ENCODE peak calls at places on chromosomes 13 and 19, in five cellular contexts. One of them, this sample, is unnamed.

GRCh38 chr13:105346141-105346766 is 1189.2 kb downstream of the EFNB2 start:
- DNase-seq in stomach: no peak
- DNase-seq in mucosa of descending colon: no peak
- DNase-seq in cardiac muscle cell: no peak
- DNase-seq in psoas muscle: no peak
- DNase-seq in this sample: peak; percentile 70

GRCh38 chr19:42872608-42873007 is 6.9 kb downstream of the PSG1 start:
- DNase-seq in stomach: no peak
- DNase-seq in psoas muscle: no peak
- DNase-seq in mucosa of descending colon: no peak
- DNase-seq in cardiac muscle cell: no peak
- DNase-seq in this sample: no peak

GRCh38 chr19:8697671-8698432 is 743 bp downstream of the ACTL9 start:
- DNase-seq in psoas muscle: no peak
- DNase-seq in mucosa of descending colon: no peak
- DNase-seq in stomach: no peak
- DNase-seq in cardiac muscle cell: no peak
- DNase-seq in this sample: no peak

GRCh38 chr13:66154981-66155380 is 1075.2 kb downstream of the PCDH9 start:
- DNase-seq in cardiac muscle cell: no peak
- DNase-seq in psoas muscle: no peak
- DNase-seq in mucosa of descending colon: no peak
- DNase-seq in stomach: no peak
- DNase-seq in this sample: peak; percentile 5

GRCh38 chr13:110137677-110138008 is 169.3 kb downstream of the COL4A1 start:
- DNase-seq in psoas muscle: peak; percentile 47
- DNase-seq in mucosa of descending colon: peak; percentile 45
- DNase-seq in stomach: no peak
- DNase-seq in cardiac muscle cell: peak; percentile 52
- DNase-seq in this sample: no peak

GRCh38 chr19:33910922-33911321 is 114.3 kb downstream of the KCTD15 start:
- DNase-seq in cardiac muscle cell: no peak
- DNase-seq in stomach: no peak
- DNase-seq in psoas muscle: no peak
- DNase-seq in mucosa of descending colon: no peak
- DNase-seq in this sample: no peak

GRCh38 chr19:17248011-17248776 is 2.5 kb upstream of the NR2F6 start:
- DNase-seq in stomach: peak; percentile 60
- DNase-seq in cardiac muscle cell: no peak
- DNase-seq in mucosa of descending colon: peak; percentile 75
- DNase-seq in psoas muscle: no peak
- DNase-seq in this sample: no peak

GRCh38 chr19:35816262-35816661 is 3.6 kb upstream of the PRODH2 start:
- DNase-seq in stomach: no peak
- DNase-seq in psoas muscle: no peak
- DNase-seq in cardiac muscle cell: no peak
- DNase-seq in mucosa of descending colon: no peak
- DNase-seq in this sample: no peak

GRCh38 chr13:50584856-50585580 is 258.5 kb downstream of the DLEU7 start:
- DNase-seq in stomach: no peak
- DNase-seq in mucosa of descending colon: no peak
- DNase-seq in psoas muscle: no peak
- DNase-seq in cardiac muscle cell: no peak
- DNase-seq in this sample: no peak

GRCh38 chr13:25469179-25469545 is 97.4 kb downstream of the ATP8A2 start:
- DNase-seq in mucosa of descending colon: no peak
- DNase-seq in cardiac muscle cell: no peak
- DNase-seq in psoas muscle: no peak
- DNase-seq in stomach: no peak
- DNase-seq in this sample: no peak

GRCh38 chr19:55717251-55717650 is 21.0 kb downstream of the NLRP9 start:
- DNase-seq in psoas muscle: no peak
- DNase-seq in stomach: no peak
- DNase-seq in cardiac muscle cell: no peak
- DNase-seq in mucosa of descending colon: no peak
- DNase-seq in this sample: no peak

GRCh38 chr19:6068711-6069110 is 41.6 kb downstream of the RFX2 start:
- DNase-seq in mucosa of descending colon: no peak
- DNase-seq in psoas muscle: no peak
- DNase-seq in cardiac muscle cell: no peak
- DNase-seq in stomach: no peak
- DNase-seq in this sample: no peak

GRCh38 chr13:28273919-28274318 is 135.6 kb downstream of the PAN3 start:
- DNase-seq in psoas muscle: no peak
- DNase-seq in mucosa of descending colon: no peak
- DNase-seq in stomach: no peak
- DNase-seq in cardiac muscle cell: no peak
- DNase-seq in this sample: no peak

GRCh38 chr19:33240181-33240771 is 14.6 kb upstream of the SLC7A10 start:
- DNase-seq in psoas muscle: no peak
- DNase-seq in cardiac muscle cell: no peak
- DNase-seq in mucosa of descending colon: no peak
- DNase-seq in stomach: no peak
- DNase-seq in this sample: no peak

GRCh38 chr19:6590458-6591319 is at the start of gene CD70:
- DNase-seq in stomach: no peak
- DNase-seq in psoas muscle: peak; percentile 29
- DNase-seq in mucosa of descending colon: peak; percentile 40
- DNase-seq in cardiac muscle cell: peak; percentile 42
- DNase-seq in this sample: no peak

GRCh38 chr19:56567274-56568120 is at the start of gene ZNF470:
- DNase-seq in stomach: peak; percentile 96
- DNase-seq in psoas muscle: peak; percentile 97
- DNase-seq in cardiac muscle cell: peak; percentile 95
- DNase-seq in mucosa of descending colon: peak; percentile 96
- DNase-seq in this sample: peak; percentile 91

GRCh38 chr19:51036519-51036918 is 1.7 kb upstream of the KLK12 start:
- DNase-seq in mucosa of descending colon: no peak
- DNase-seq in psoas muscle: no peak
- DNase-seq in cardiac muscle cell: peak; percentile 15
- DNase-seq in stomach: no peak
- DNase-seq in this sample: no peak

GRCh38 chr19:3458595-3459284 is 21.6 kb downstream of the SMIM24 start:
- DNase-seq in stomach: no peak
- DNase-seq in mucosa of descending colon: no peak
- DNase-seq in psoas muscle: no peak
- DNase-seq in cardiac muscle cell: peak; percentile 54
- DNase-seq in this sample: peak; percentile 71

GRCh38 chr13:48475230-48475629 is 57.6 kb downstream of the RCBTB2 start:
- DNase-seq in stomach: no peak
- DNase-seq in cardiac muscle cell: no peak
- DNase-seq in psoas muscle: no peak
- DNase-seq in mucosa of descending colon: no peak
- DNase-seq in this sample: no peak

GRCh38 chr19:57830071-57830602 is at the start of gene ZNF587B:
- DNase-seq in stomach: peak; percentile 51
- DNase-seq in psoas muscle: peak; percentile 60
- DNase-seq in mucosa of descending colon: peak; percentile 78
- DNase-seq in cardiac muscle cell: peak; percentile 93
- DNase-seq in this sample: peak; percentile 84

GRCh38 chr19:18856385-18857126 is 24.8 kb downstream of the UPF1 start:
- DNase-seq in mucosa of descending colon: no peak
- DNase-seq in cardiac muscle cell: no peak
- DNase-seq in psoas muscle: peak; percentile 11
- DNase-seq in stomach: no peak
- DNase-seq in this sample: peak; percentile 52

GRCh38 chr19:3491396-3492119 is 8.3 kb upstream of the SMIM44 start:
- DNase-seq in psoas muscle: no peak
- DNase-seq in cardiac muscle cell: no peak
- DNase-seq in stomach: no peak
- DNase-seq in mucosa of descending colon: no peak
- DNase-seq in this sample: no peak

GRCh38 chr13:51601601-51602348 is 17.5 kb downstream of the WDFY2 start:
- DNase-seq in psoas muscle: no peak
- DNase-seq in stomach: no peak
- DNase-seq in mucosa of descending colon: no peak
- DNase-seq in cardiac muscle cell: no peak
- DNase-seq in this sample: no peak

GRCh38 chr13:69363360-69363759 is 744.3 kb upstream of the ATXN8OS start:
- DNase-seq in psoas muscle: no peak
- DNase-seq in mucosa of descending colon: no peak
- DNase-seq in stomach: no peak
- DNase-seq in cardiac muscle cell: no peak
- DNase-seq in this sample: no peak

GRCh38 chr13:48888613-48889012 is 87.1 kb upstream of the FNDC3A start:
- DNase-seq in mucosa of descending colon: no peak
- DNase-seq in cardiac muscle cell: no peak
- DNase-seq in stomach: no peak
- DNase-seq in psoas muscle: no peak
- DNase-seq in this sample: no peak

GRCh38 chr13:35923347-35923746 is 207.8 kb downstream of the DCLK1 start:
- DNase-seq in psoas muscle: no peak
- DNase-seq in stomach: no peak
- DNase-seq in mucosa of descending colon: no peak
- DNase-seq in cardiac muscle cell: no peak
- DNase-seq in this sample: peak; percentile 17

GRCh38 chr19:35329323-35329722 is 336 bp downstream of the CD22 start:
- DNase-seq in psoas muscle: no peak
- DNase-seq in cardiac muscle cell: no peak
- DNase-seq in stomach: no peak
- DNase-seq in mucosa of descending colon: no peak
- DNase-seq in this sample: no peak

GRCh38 chr19:34502582-34503545 is 21.3 kb downstream of the WTIP start:
- DNase-seq in stomach: peak; percentile 22
- DNase-seq in cardiac muscle cell: no peak
- DNase-seq in psoas muscle: no peak
- DNase-seq in mucosa of descending colon: no peak
- DNase-seq in this sample: no peak

GRCh38 chr19:51259348-51260245 is 8.7 kb downstream of the SIGLECL1 start:
- DNase-seq in stomach: no peak
- DNase-seq in cardiac muscle cell: peak; percentile 27
- DNase-seq in mucosa of descending colon: no peak
- DNase-seq in psoas muscle: no peak
- DNase-seq in this sample: no peak

GRCh38 chr13:93420206-93420605 is 193.6 kb downstream of the GPC6 start:
- DNase-seq in mucosa of descending colon: no peak
- DNase-seq in cardiac muscle cell: no peak
- DNase-seq in psoas muscle: no peak
- DNase-seq in stomach: no peak
- DNase-seq in this sample: no peak

GRCh38 chr19:44808463-44809371 is at the start of gene BCAM:
- DNase-seq in stomach: peak; percentile 82
- DNase-seq in cardiac muscle cell: peak; percentile 93
- DNase-seq in mucosa of descending colon: peak; percentile 75
- DNase-seq in psoas muscle: peak; percentile 84
- DNase-seq in this sample: peak; percentile 64

GRCh38 chr19:2602391-2603181 is 99.9 kb downstream of the GNG7 start:
- DNase-seq in psoas muscle: peak; percentile 85
- DNase-seq in cardiac muscle cell: peak; percentile 69
- DNase-seq in stomach: peak; percentile 77
- DNase-seq in mucosa of descending colon: peak; percentile 74
- DNase-seq in this sample: peak; percentile 97

GRCh38 chr19:32779082-32779481 is 59.5 kb downstream of the TDRD12 start:
- DNase-seq in stomach: no peak
- DNase-seq in cardiac muscle cell: no peak
- DNase-seq in mucosa of descending colon: no peak
- DNase-seq in psoas muscle: no peak
- DNase-seq in this sample: no peak

GRCh38 chr19:51777570-51778460 is 16.8 kb downstream of the FPR2 start:
- DNase-seq in cardiac muscle cell: peak; percentile 87
- DNase-seq in psoas muscle: peak; percentile 44
- DNase-seq in stomach: peak; percentile 45
- DNase-seq in mucosa of descending colon: no peak
- DNase-seq in this sample: peak; percentile 81

GRCh38 chr19:46717716-46718143 is 816 bp upstream of the PRKD2 start:
- DNase-seq in mucosa of descending colon: no peak
- DNase-seq in cardiac muscle cell: no peak
- DNase-seq in stomach: no peak
- DNase-seq in psoas muscle: no peak
- DNase-seq in this sample: no peak
- H3K4me1 ChIP-seq in mucosa of descending colon: peaks cover 30% of the 10 kb centered on the region
- H3K4me1 ChIP-seq in cardiac muscle cell: peaks cover 12% of the 10 kb centered on the region
- H3K4me1 ChIP-seq in stomach: peaks cover 43% of the 10 kb centered on the region
- H3K4me1 ChIP-seq in psoas muscle: peaks cover 18% of the 10 kb centered on the region
- H3K4me1 ChIP-seq in this sample: peaks cover 2% of the 10 kb centered on the region

GRCh38 chr19:15455996-15456395 is 6.2 kb upstream of the WIZ start:
- DNase-seq in psoas muscle: no peak
- DNase-seq in mucosa of descending colon: no peak
- DNase-seq in stomach: no peak
- DNase-seq in cardiac muscle cell: no peak
- DNase-seq in this sample: no peak

GRCh38 chr19:15454371-15454800 is 4.6 kb upstream of the WIZ start:
- DNase-seq in cardiac muscle cell: no peak
- DNase-seq in psoas muscle: no peak
- DNase-seq in mucosa of descending colon: no peak
- DNase-seq in stomach: peak; percentile 51
- DNase-seq in this sample: no peak

GRCh38 chr19:15456871-15457700 is 7.3 kb downstream of the RASAL3 start:
- DNase-seq in stomach: no peak
- DNase-seq in cardiac muscle cell: peak; percentile 14
- DNase-seq in psoas muscle: no peak
- DNase-seq in mucosa of descending colon: peak; percentile 72
- DNase-seq in this sample: no peak

GRCh38 chr19:15457701-15458484 is 6.5 kb downstream of the RASAL3 start:
- DNase-seq in psoas muscle: no peak
- DNase-seq in cardiac muscle cell: no peak
- DNase-seq in stomach: no peak
- DNase-seq in mucosa of descending colon: no peak
- DNase-seq in this sample: no peak

GRCh38 chr19:15456441-15456840 is 6.7 kb upstream of the WIZ start:
- DNase-seq in cardiac muscle cell: no peak
- DNase-seq in psoas muscle: no peak
- DNase-seq in mucosa of descending colon: no peak
- DNase-seq in stomach: no peak
- DNase-seq in this sample: no peak
- H3K4me3 ChIP-seq in cardiac muscle cell: no peak overlapping the region
- H3K4me3 ChIP-seq in psoas muscle: no peak overlapping the region
- H3K4me3 ChIP-seq in mucosa of descending colon: no peak overlapping the region
- H3K4me3 ChIP-seq in stomach: no peak overlapping the region
- H3K4me3 ChIP-seq in this sample: no peak overlapping the region

GRCh38 chr13:40334031-40334430 is 332.4 kb downstream of the FOXO1 start:
- DNase-seq in cardiac muscle cell: no peak
- DNase-seq in mucosa of descending colon: no peak
- DNase-seq in stomach: no peak
- DNase-seq in psoas muscle: no peak
- DNase-seq in this sample: no peak
- H3K4me1 ChIP-seq in cardiac muscle cell: peaks cover 5% of the 10 kb centered on the region
- H3K4me1 ChIP-seq in mucosa of descending colon: no peaks in the 10 kb centered on the region
- H3K4me1 ChIP-seq in stomach: peaks cover 14% of the 10 kb centered on the region
- H3K4me1 ChIP-seq in psoas muscle: peaks cover 9% of the 10 kb centered on the region
- H3K4me1 ChIP-seq in this sample: no peaks in the 10 kb centered on the region

DNA sequence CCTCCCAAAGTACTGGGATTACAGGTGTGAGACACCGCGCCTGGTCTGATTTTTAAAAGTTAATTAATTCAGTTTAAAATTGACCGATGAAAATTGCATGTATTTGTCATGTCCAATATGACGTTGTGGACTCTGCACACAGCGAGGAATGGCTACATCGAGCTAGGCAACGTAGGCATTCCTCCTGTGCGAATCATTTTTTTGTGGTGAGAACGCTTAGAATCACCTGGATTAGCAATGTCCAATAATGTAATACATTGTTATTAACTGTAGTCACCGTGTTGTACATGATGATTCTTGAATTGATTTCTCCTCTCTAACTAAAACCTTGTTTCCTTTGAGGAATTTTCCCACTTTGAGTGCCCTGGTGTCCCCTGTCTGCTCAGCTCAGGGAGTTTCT is 3.4 kb downstream of the LAIR2 start:
- DNase-seq in psoas muscle: no peak
- DNase-seq in cardiac muscle cell: no peak
- DNase-seq in mucosa of descending colon: no peak
- DNase-seq in stomach: no peak
- DNase-seq in this sample: no peak
- H3K4me3 ChIP-seq in psoas muscle: no peak overlapping the region
- H3K4me3 ChIP-seq in cardiac muscle cell: no peak overlapping the region
- H3K4me3 ChIP-seq in mucosa of descending colon: no peak overlapping the region
- H3K4me3 ChIP-seq in stomach: no peak overlapping the region
- H3K4me3 ChIP-seq in this sample: no peak overlapping the region

GRCh38 chr13:114056205-114057013 is 76.0 kb downstream of the RASA3 start:
- DNase-seq in stomach: no peak
- DNase-seq in cardiac muscle cell: no peak
- DNase-seq in mucosa of descending colon: no peak
- DNase-seq in psoas muscle: no peak
- DNase-seq in this sample: no peak
- H3K4me1 ChIP-seq in stomach: peaks cover 28% of the 10 kb centered on the region
- H3K4me1 ChIP-seq in cardiac muscle cell: no peaks in the 10 kb centered on the region
- H3K4me1 ChIP-seq in mucosa of descending colon: peaks cover 8% of the 10 kb centered on the region
- H3K4me1 ChIP-seq in psoas muscle: peaks cover 5% of the 10 kb centered on the region
- H3K4me1 ChIP-seq in this sample: peaks cover 11% of the 10 kb centered on the region

This sample was measured in fibroblast of lung.